ENCODE peak calls at places on chromosome 4, in nine cellular contexts. I is effector memory CD4-positive, alpha-beta T cell; K is left lung; O is upper lobe of right lung; B is suprapubic skin; R is tibial artery; L is GM23338; C is astrocyte; P is SK-N-SH. D is an unnamed sample.

GRCh38 chr4:8556341-8557150 is 23.6 kb upstream of the GPR78 start:
- DNase-seq in O (peak; percentile 25), K (no peak), P (no peak), R (peak; percentile 28), I (no peak), B (no peak), L (no peak), C (no peak), D (no peak)

GRCh38 chr4:15917297-15917696 is 21.2 kb downstream of the FGFBP1 start:
- DNase-seq in R (no peak), C (peak; percentile 61), P (no peak), I (no peak), O (no peak), L (no peak), K (no peak), B (no peak), D (no peak)

GRCh38 chr4:109631709-109632108 is 71.5 kb downstream of the CASP6 start:
- DNase-seq in C (no peak), I (no peak), K (peak; percentile 32), R (no peak), P (no peak), B (no peak), O (no peak), L (peak; percentile 39), D (no peak)

GRCh38 chr4:8844976-8845690 is 26.5 kb downstream of the HMX1 start:
- DNase-seq in P (peak; percentile 5), I (no peak), O (peak; percentile 26), R (no peak), L (no peak), C (no peak), B (peak; percentile 50), K (peak; percentile 21), D (no peak)

GRCh38 chr4:83110222-83110945 is 4.1 kb downstream of the PLAC8 start:
- DNase-seq in R (peak; percentile 85), I (peak; percentile 73), K (peak; percentile 89), C (peak; percentile 65), P (peak; percentile 82), B (peak; percentile 89), L (peak; percentile 95), O (peak; percentile 94), D (peak; percentile 23)

GRCh38 chr4:88217169-88217568 is 58.7 kb upstream of the ABCG2 start:
- DNase-seq in L (no peak), B (no peak), I (no peak), P (no peak), C (no peak), O (no peak), R (no peak), K (no peak), D (no peak)

GRCh38 chr4:8329560-8329858 is 60.0 kb downstream of the HTRA3 start:
- DNase-seq in P (no peak), I (no peak), K (peak; percentile 21), L (no peak), R (no peak), B (peak; percentile 69), O (no peak), C (no peak), D (peak; percentile 28)

GRCh38 chr4:4555916-4556315 is 14.1 kb upstream of the STX18 start:
- DNase-seq in O (no peak), R (no peak), B (no peak), L (peak; percentile 26), P (no peak), C (peak; percentile 97), I (no peak), K (no peak), D (no peak)

GRCh38 chr4:112939901-112940300 is 109.6 kb upstream of the ANK2 start:
- DNase-seq in K (no peak), P (no peak), R (no peak), I (no peak), C (no peak), L (no peak), B (no peak), O (no peak), D (no peak)

GRCh38 chr4:168802222-168802621 is 207.8 kb downstream of the CBR4 start:
- DNase-seq in K (no peak), R (no peak), O (no peak), I (no peak), L (no peak), B (no peak), C (no peak), P (no peak), D (no peak)

GRCh38 chr4:143346208-143346607 is 9.5 kb downstream of the GAB1 start:
- DNase-seq in L (peak; percentile 55), C (no peak), R (no peak), K (peak; percentile 48), P (no peak), I (no peak), O (no peak), B (no peak), D (no peak)

GRCh38 chr4:2284934-2285664 is 23.2 kb upstream of the MXD4 start:
- DNase-seq in K (peak; percentile 25), C (peak; percentile 62), R (peak; percentile 41), B (no peak), L (no peak), P (no peak), I (no peak), O (peak; percentile 37), D (peak; percentile 41)

GRCh38 chr4:175531405-175532091 is 280.5 kb downstream of the GPM6A start:
- DNase-seq in R (no peak), B (no peak), P (no peak), L (no peak), C (peak; percentile 84), O (no peak), I (no peak), K (no peak), D (no peak)

GRCh38 chr4:36439556-36439955 is 158.1 kb downstream of the DTHD1 start:
- DNase-seq in I (no peak), B (no peak), L (no peak), K (no peak), O (no peak), C (no peak), R (no peak), P (no peak), D (no peak)

GRCh38 chr4:158996669-158997074 is 106.2 kb upstream of the RAPGEF2 start:
- DNase-seq in K (no peak), O (no peak), R (no peak), P (no peak), I (no peak), L (no peak), B (no peak), C (peak; percentile 97), D (no peak)

DNA sequence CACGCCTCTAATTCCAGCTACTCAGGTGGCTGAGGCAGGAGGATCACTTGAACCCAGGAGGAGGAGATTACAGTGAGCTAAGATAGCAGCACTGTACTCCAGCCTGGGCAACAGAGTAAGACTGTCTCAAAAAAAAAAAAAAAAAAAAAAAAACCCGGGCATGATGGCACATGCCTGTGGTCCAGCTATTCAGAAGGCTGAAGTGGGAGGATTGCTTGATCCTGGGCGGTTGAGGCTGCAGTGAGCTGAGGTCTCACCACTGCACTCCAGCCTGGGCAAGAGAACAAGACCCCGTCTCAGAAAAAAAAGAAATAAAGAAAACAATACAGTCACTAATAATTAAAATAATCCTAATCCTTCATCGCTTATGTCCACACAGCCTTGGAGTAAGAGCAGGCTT is 68.1 kb downstream of the APBB2 start:
- DNase-seq in O (no peak), B (no peak), K (no peak), C (no peak), I (no peak), L (no peak), P (no peak), R (no peak), D (no peak)
- H3K4me1 ChIP-seq in O (peaks cover 53% of the 10 kb centered on the region), B (peaks cover 59% of the 10 kb centered on the region), K (peaks cover 40% of the 10 kb centered on the region), C (peaks cover 59% of the 10 kb centered on the region), I (no peaks in the 10 kb centered on the region), L (peaks cover 25% of the 10 kb centered on the region), P (peaks cover 13% of the 10 kb centered on the region), R (peaks cover 57% of the 10 kb centered on the region), D (peaks cover 62% of the 10 kb centered on the region)

DNA sequence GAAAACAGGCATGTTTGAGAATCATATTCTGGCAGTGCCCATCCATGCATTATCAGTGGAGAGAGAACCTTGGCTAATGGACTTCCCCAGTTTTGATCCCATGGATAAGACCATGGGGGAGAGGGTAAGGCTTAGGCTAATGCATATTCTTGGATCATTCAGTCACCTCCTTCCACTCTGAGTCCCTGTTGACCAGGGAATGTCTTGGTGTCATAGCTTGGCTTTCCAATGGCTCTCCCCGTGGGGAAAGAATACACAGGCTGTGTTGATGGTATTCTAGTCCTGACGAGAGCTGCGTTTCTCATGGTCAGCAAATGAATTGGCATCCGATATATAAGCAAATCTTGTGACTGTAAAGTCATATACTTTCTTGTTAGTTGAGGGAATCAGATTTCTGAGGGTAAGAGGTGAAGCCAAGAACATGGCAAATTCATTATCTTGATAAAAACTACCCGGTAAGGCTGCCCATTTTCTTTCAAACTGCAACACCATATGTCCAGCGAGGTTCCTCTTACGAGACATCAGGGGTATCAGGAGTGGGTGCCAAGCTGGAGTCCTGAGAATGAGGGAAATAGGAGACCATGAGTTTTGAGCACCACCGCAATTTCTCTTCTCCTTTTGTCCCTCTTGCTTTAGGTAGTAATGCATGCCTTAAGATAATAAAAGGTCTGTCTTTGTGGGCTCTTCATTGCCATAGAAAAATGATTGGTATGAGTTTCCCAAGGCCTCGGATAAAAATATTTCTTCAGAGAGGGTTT is 18.0 kb downstream of the RHOH start:
- DNase-seq in P (no peak), K (no peak), B (no peak), C (no peak), R (no peak), L (no peak), O (no peak), I (no peak), D (no peak)
- H3K27ac ChIP-seq in P (no peak overlapping the region), K (no peak overlapping the region), B (no peak overlapping the region), C (no peak overlapping the region), R (no peak overlapping the region), L (no peak overlapping the region), O (no peak overlapping the region), I (peak overlapping the region; percentile 100), D (no peak overlapping the region)

DNA sequence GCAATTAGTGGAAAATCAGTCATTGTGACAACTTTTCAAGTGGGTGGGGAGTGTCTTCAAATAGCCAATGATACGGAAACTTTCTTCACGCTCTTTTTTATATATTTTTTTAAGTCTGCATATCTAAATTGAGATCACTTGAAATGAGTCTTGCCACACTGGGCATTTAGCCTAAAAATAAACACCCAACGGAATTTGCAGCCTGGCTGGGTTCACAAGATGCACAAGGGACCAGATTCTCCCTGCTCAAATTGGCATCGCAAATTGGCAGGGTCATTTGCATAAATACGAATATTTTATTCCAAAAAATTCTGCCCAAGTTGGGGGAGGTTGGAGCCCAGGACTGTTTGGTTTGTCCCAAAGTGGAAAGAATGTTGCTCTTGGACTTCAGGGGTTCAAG is 87.6 kb downstream of the LIMCH1 start:
- DNase-seq in I (no peak), P (no peak), K (no peak), R (no peak), C (no peak), B (no peak), L (no peak), O (no peak), D (no peak)
- H3K4me1 ChIP-seq in I (no peaks in the 10 kb centered on the region), P (peaks cover 11% of the 10 kb centered on the region), K (no peaks in the 10 kb centered on the region), R (peaks cover 31% of the 10 kb centered on the region), C (no peaks in the 10 kb centered on the region), B (no peaks in the 10 kb centered on the region), L (peaks cover 24% of the 10 kb centered on the region), O (no peaks in the 10 kb centered on the region), D (peaks cover 4% of the 10 kb centered on the region)

DNA sequence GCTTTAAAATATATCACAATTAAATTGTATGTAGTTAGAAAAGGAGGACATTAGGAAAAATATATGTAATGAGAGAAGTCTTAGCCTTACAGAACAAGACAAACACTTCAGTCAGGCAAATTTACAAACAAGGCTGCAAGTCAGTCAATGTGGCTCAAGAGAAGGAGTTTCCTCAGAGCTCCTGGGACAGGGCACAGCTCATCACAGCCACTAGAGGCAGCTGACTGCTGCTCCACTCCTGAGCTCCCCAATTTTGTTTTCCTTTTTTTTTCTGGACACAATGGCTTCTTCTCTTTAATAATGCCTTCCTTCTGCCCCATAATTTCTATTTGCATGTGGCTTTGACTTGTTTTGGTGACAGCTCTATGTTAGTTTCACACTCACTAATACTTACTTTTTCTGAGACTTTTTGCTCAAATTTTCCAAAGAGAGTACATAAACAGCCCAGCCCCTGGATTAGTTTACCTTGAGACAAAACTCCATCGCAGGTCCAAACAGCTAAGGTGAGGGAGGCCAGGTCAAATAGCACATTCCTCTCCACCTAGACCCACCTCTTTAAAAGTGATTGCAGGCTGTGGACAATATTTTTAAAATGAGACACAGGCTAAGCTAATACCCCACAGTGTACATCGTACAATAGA is 850.4 kb upstream of the FRG1 start:
- DNase-seq in O (no peak), B (no peak), R (no peak), K (no peak), P (peak; percentile 40), I (no peak), L (peak; percentile 80), C (no peak), D (no peak)
- H3K27ac ChIP-seq in O (no peak overlapping the region), B (no peak overlapping the region), R (no peak overlapping the region), K (no peak overlapping the region), P (no peak overlapping the region), I (no peak overlapping the region), L (no peak overlapping the region), C (no peak overlapping the region), D (no peak overlapping the region)

D was measured in ascending aorta.